ENCODE peak calls at places on chromosome 19, in ten cellular contexts. W, T, J, G, A, E, X, N, R and Q are unnamed samples.

GRCh38 chr19:10086032-10086903 is at the start of gene SHFL:
- DNase-seq in W (peak), T (peak), J (peak), G (peak), A (peak), E (peak), X (peak), N (peak), R (peak), Q (peak)

GRCh38 chr19:57888494-57889231 is at the start of gene ZNF814:
- DNase-seq in W (peak), T (peak), J (peak), G (peak), A (peak), E (peak), X (peak), N (peak), R (peak), Q (peak)

GRCh38 chr19:8973501-8974091 is 36.6 kb downstream of the MUC16 start:
- DNase-seq in W (no peak), T (no peak), J (no peak), G (no peak), A (no peak), E (no peak), X (peak), N (no peak), R (no peak), Q (no peak)

GRCh38 chr19:46291829-46292228 is 5.0 kb upstream of the HIF3A start:
- DNase-seq in W (no peak), T (no peak), J (no peak), G (no peak), A (no peak), E (no peak), X (no peak), N (no peak), R (no peak), Q (no peak)

GRCh38 chr19:18777725-18778389 is 13.2 kb downstream of the COMP start:
- DNase-seq in W (no peak), T (no peak), J (no peak), G (no peak), A (no peak), E (no peak), X (no peak), N (no peak), R (no peak), Q (no peak)

GRCh38 chr19:45200614-45201013 is 22.0 kb downstream of the BLOC1S3 start:
- DNase-seq in W (no peak), T (no peak), J (no peak), G (no peak), A (peak), E (no peak), X (peak), N (no peak), R (no peak), Q (no peak)

GRCh38 chr19:17457621-17458020 is 3.1 kb downstream of the NXNL1 start:
- DNase-seq in W (no peak), T (no peak), J (no peak), G (no peak), A (no peak), E (no peak), X (no peak), N (no peak), R (no peak), Q (no peak)

GRCh38 chr19:18648971-18649310 is 12.1 kb downstream of the KLHL26 start:
- DNase-seq in W (no peak), T (no peak), J (no peak), G (no peak), A (no peak), E (peak), X (no peak), N (peak), R (no peak), Q (no peak)

GRCh38 chr19:18193388-18194207 is 580 bp downstream of the MPV17L2 start:
- DNase-seq in W (no peak), T (no peak), J (peak), G (no peak), A (no peak), E (no peak), X (peak), N (peak), R (no peak), Q (no peak)

GRCh38 chr19:8108560-8109445 is 40.6 kb downstream of the FBN3 start:
- DNase-seq in W (no peak), T (no peak), J (peak), G (no peak), A (no peak), E (no peak), X (no peak), N (no peak), R (no peak), Q (no peak)

GRCh38 chr19:11164879-11165406 is 9.4 kb upstream of the SPC24 start:
- DNase-seq in W (no peak), T (no peak), J (no peak), G (no peak), A (peak), E (peak), X (no peak), N (peak), R (no peak), Q (peak)

GRCh38 chr19:3027981-3028304 is 1.1 kb downstream of the TLE2 start:
- DNase-seq in W (no peak), T (no peak), J (no peak), G (no peak), A (no peak), E (no peak), X (no peak), N (no peak), R (no peak), Q (no peak)

GRCh38 chr19:3243851-3244700 is 19.6 kb downstream of the CELF5 start:
- DNase-seq in W (no peak), T (peak), J (no peak), G (no peak), A (peak), E (peak), X (peak), N (no peak), R (peak), Q (no peak)

GRCh38 chr19:34495416-34495815 is 13.9 kb downstream of the WTIP start:
- DNase-seq in W (no peak), T (no peak), J (peak), G (no peak), A (no peak), E (no peak), X (no peak), N (no peak), R (no peak), Q (no peak)

GRCh38 chr19:45920458-45920857 is 5.9 kb upstream of the NANOS2 start:
- DNase-seq in W (no peak), T (no peak), J (no peak), G (no peak), A (no peak), E (no peak), X (peak), N (no peak), R (no peak), Q (no peak)

GRCh38 chr19:29202281-29202680 is 10.7 kb downstream of the UQCRFS1 start:
- DNase-seq in W (no peak), T (no peak), J (no peak), G (no peak), A (no peak), E (no peak), X (no peak), N (no peak), R (no peak), Q (no peak)

GRCh38 chr19:36032251-36033104 is at the start of gene CLIP3:
- DNase-seq in W (no peak), T (peak), J (no peak), G (peak), A (peak), E (no peak), X (no peak), N (peak), R (peak), Q (peak)

GRCh38 chr19:9128171-9128570 is 1.4 kb upstream of the OR7G3 start:
- DNase-seq in W (no peak), T (no peak), J (no peak), G (no peak), A (no peak), E (no peak), X (peak), N (no peak), R (no peak), Q (no peak)

GRCh38 chr19:2727640-2727944 is 6.4 kb upstream of the DIRAS1 start:
- DNase-seq in W (no peak), T (no peak), J (no peak), G (no peak), A (no peak), E (no peak), X (peak), N (no peak), R (no peak), Q (no peak)

GRCh38 chr19:46624958-46625661 is at the start of gene PTGIR:
- DNase-seq in W (no peak), T (no peak), J (no peak), G (no peak), A (peak), E (peak), X (peak), N (peak), R (no peak), Q (peak)

DNA sequence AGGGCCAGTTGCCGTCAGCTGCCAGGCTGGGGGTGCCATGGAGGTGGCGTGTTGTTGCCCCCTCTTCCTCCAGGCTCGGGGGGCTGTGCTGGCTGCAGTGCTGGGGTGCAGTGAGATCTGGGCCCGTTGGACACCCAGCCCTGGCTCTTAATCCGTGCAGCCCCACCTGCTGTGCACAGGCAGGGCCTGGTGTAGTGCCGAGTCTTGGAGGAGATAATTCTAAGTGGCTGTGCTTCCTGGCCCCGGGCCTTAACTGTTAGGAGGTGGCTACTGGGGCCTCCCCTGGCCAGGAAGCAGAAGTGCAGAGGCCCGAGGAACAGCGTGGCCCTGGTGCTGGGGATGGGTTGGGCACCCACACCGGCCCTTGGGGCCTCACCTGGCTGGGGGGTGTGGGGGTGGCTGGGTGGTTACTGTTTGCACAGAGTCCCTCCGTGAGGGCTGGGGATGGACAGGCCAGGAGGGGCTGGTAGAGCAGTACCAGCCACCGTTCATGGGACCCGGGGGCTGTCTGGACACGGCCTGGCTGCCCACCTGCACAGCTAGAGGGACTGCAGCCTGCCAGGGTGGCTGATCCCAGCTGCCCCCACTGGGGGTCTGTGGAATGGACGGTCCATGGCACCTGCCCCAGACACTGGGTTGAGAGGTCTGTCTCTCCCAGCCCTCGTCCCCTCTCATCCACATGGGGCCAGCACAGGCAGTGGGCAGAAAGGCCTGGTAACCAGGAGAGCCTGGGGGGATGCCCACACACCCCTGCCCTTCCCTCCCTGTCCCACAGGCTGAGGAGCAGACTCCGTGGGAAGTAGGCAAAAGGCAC is 3.3 kb downstream of the GPX4 start:
- DNase-seq in W (no peak), T (no peak), J (peak), G (peak), A (peak), E (no peak), X (peak), N (no peak), R (no peak), Q (no peak)
- TF ChIP-seq CTCF in W (no peak), T (no peak), J (no peak), G (peak), A (peak), E (no peak), X (no peak), N (no peak), R (no peak), Q (no peak)

GRCh38 chr19:42254083-42254849 is 662 bp downstream of the ERF start:
- DNase-seq in W (peak), T (no peak), J (peak), G (peak), A (peak), E (peak), X (peak), N (peak), R (peak), Q (peak)
- TF ChIP-seq CTCF in W (peak), T (no peak), J (no peak), G (no peak), A (no peak), E (no peak), X (no peak), N (no peak), R (no peak), Q (no peak)

GRCh38 chr19:28185646-28186045 is 1027.3 kb downstream of the UQCRFS1 start:
- DNase-seq in W (no peak), T (no peak), J (no peak), G (no peak), A (no peak), E (no peak), X (no peak), N (no peak), R (no peak), Q (no peak)

DNA sequence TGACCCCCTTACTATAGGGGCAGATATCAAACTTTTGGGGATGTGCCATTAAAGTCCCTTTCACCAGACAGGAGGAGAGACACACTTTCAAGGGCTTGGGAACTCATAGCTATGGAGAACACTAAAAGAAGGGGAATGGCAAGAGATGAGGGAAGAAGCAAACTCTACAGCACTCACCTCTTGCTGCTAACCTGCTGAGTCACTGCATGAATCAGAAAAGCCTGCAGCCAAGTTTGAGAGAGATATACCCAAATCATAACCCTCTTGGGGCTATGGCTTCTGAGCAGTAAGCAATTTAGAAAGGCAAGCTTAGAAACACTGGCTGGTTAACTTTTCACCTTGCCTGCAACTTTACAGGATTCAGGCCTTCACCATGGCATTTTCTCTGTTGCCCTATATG is 1028.0 kb downstream of the UQCRFS1 start:
- DNase-seq in W (no peak), T (no peak), J (no peak), G (no peak), A (no peak), E (no peak), X (peak), N (no peak), R (no peak), Q (no peak)
- TF ChIP-seq CTCF in W (no peak), T (no peak), J (no peak), G (no peak), A (no peak), E (no peak), X (no peak), N (no peak), R (no peak), Q (no peak)

DNA sequence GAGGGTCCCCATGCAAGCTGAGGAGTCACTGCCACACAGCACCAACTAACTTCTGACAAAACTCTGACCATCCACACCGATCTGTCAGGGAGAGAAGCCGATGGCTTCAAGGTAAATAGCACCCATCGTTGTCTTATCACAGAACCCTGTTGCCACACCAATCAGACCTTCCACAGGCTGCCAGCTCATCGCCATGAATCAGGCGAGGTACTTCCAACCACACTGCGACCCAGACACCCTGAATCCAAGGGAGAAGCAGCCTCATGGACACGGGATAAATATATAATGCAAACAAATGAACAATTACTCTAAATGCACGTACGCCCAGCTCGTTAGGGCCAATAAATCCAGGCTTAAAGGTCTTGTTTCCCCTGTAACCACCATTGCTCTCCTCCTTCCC is 20.8 kb downstream of the RANBP3 start:
- DNase-seq in W (no peak), T (no peak), J (no peak), G (no peak), A (no peak), E (no peak), X (peak), N (no peak), R (no peak), Q (no peak)
- TF ChIP-seq CTCF in W (no peak), T (no peak), J (no peak), G (no peak), A (no peak), E (no peak), X (no peak), N (no peak), R (no peak), Q (no peak)

GRCh38 chr19:32751066-32751465 is 31.5 kb downstream of the TDRD12 start:
- DNase-seq in W (no peak), T (no peak), J (no peak), G (no peak), A (no peak), E (no peak), X (no peak), N (no peak), R (no peak), Q (no peak)

GRCh38 chr19:32748948-32749347 is 29.4 kb downstream of the TDRD12 start:
- DNase-seq in W (no peak), T (no peak), J (no peak), G (no peak), A (no peak), E (no peak), X (no peak), N (no peak), R (no peak), Q (no peak)

GRCh38 chr19:32749361-32749760 is 29.8 kb downstream of the TDRD12 start:
- DNase-seq in W (no peak), T (no peak), J (no peak), G (no peak), A (no peak), E (no peak), X (no peak), N (no peak), R (no peak), Q (no peak)

GRCh38 chr19:32750441-32751055 is 31.0 kb downstream of the TDRD12 start:
- DNase-seq in W (no peak), T (no peak), J (no peak), G (no peak), A (no peak), E (no peak), X (no peak), N (no peak), R (no peak), Q (no peak)

DNA sequence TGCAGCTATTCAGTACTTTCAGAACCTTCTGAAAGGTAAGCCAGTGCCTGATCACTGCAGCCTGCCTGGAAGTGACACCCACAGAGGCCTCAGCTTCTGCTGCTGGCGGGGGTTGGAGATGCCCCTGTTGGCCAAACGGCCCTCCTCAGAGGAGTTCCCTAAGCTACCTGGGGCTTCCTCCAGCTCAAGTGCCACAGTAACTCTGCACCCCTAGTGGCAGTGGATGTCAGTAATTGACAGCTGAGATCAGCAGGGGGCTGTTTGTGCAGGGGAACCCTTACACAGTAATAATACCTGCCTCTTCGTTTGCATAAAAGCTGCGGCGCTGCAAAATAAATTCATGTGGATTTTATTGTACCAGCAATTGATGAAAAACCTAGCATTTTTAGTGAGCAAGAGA is 28.9 kb downstream of the TDRD12 start:
- DNase-seq in W (no peak), T (no peak), J (no peak), G (no peak), A (no peak), E (no peak), X (peak), N (no peak), R (peak), Q (no peak)
- TF ChIP-seq CTCF in W (no peak), T (no peak), J (no peak), G (no peak), A (no peak), E (no peak), X (peak), N (no peak), R (peak), Q (no peak)

GRCh38 chr19:31055454-31055853 is 293.8 kb downstream of the TSHZ3 start:
- DNase-seq in W (no peak), T (no peak), J (no peak), G (no peak), A (no peak), E (no peak), X (no peak), N (no peak), R (no peak), Q (no peak)

GRCh38 chr19:31049431-31049830 is 299.8 kb downstream of the TSHZ3 start:
- DNase-seq in W (no peak), T (no peak), J (no peak), G (no peak), A (no peak), E (no peak), X (no peak), N (no peak), R (no peak), Q (no peak)

GRCh38 chr19:31058676-31059075 is 290.6 kb downstream of the TSHZ3 start:
- DNase-seq in W (no peak), T (no peak), J (no peak), G (no peak), A (no peak), E (no peak), X (no peak), N (no peak), R (no peak), Q (no peak)

GRCh38 chr19:31054430-31054829 is 294.8 kb downstream of the TSHZ3 start:
- DNase-seq in W (no peak), T (no peak), J (peak), G (no peak), A (peak), E (peak), X (peak), N (no peak), R (peak), Q (no peak)
- TF ChIP-seq CTCF in W (peak), T (no peak), J (peak), G (peak), A (peak), E (no peak), X (peak), N (no peak), R (no peak), Q (peak)